ENCODE peak calls at places on chromosomes 4 and X, in four cellular contexts. A is lower leg skin, K is fibroblast of mammary gland, L is AG04450. U is an unnamed sample.
A peak's percentile ranks its signal among the peaks of the same experiment; 100 is the strongest.

GRCh38 chr4:147770831-147771230 is 38.9 kb downstream of the ARHGAP10 start:
- DNase-seq in A (no peak), L (no peak), K (no peak), U (no peak)

GRCh38 chr4:78799551-78800495 is 23.7 kb downstream of the BMP2K start:
- DNase-seq in K (no peak), A (no peak), L (no peak), U (no peak)

GRCh38 chr4:40214038-40214437 is 17.2 kb downstream of the RHOH start:
- DNase-seq in L (no peak), K (no peak), A (no peak), U (no peak)

GRCh38 chr4:145285928-145286327 is 105.5 kb upstream of the OTUD4 start:
- DNase-seq in L (no peak), A (no peak), K (peak; percentile 81), U (peak; percentile 10)

GRCh38 chr4:31334086-31334910 is 614.1 kb downstream of the PCDH7 start:
- DNase-seq in A (no peak), K (no peak), L (no peak), U (no peak)

GRCh38 chr4:156898373-156899117 is 73.1 kb downstream of the PDGFC start:
- DNase-seq in K (peak; percentile 42), L (no peak), A (no peak), U (no peak)

GRCh38 chr4:125727931-125728330 is 413.2 kb downstream of the FAT4 start:
- DNase-seq in K (no peak), L (no peak), A (no peak), U (no peak)

GRCh38 chrX:44433556-44433955 is 90.1 kb upstream of the EFHC2 start:
- DNase-seq in K (peak; percentile 1), L (no peak), A (no peak), U (no peak)

GRCh38 chrX:119228506-119229290 is 7.4 kb upstream of the PGRMC1 start:
- DNase-seq in L (peak; percentile 56), K (peak; percentile 95), A (no peak), U (peak; percentile 85)

GRCh38 chrX:101417981-101418841 is 10.2 kb downstream of the HNRNPH2 start:
- DNase-seq in A (peak; percentile 14), K (no peak), L (no peak), U (no peak)

GRCh38 chr4:157075401-157075800 is 549 bp upstream of the GLRB start:
- DNase-seq in L (no peak), K (no peak), A (no peak), U (no peak)

GRCh38 chrX:109362101-109362500 is 119.8 kb downstream of the GUCY2F start:
- DNase-seq in A (no peak), K (no peak), L (no peak), U (no peak)

GRCh38 chr4:39731908-39732307 is 34.0 kb downstream of the UBE2K start:
- DNase-seq in L (no peak), K (no peak), A (no peak), U (no peak)

GRCh38 chr4:97910005-97910404 is 233.3 kb downstream of the STPG2 start:
- DNase-seq in A (no peak), K (no peak), L (no peak), U (no peak)

GRCh38 chrX:10041383-10041782 is 74.2 kb downstream of the CLDN34 start:
- DNase-seq in A (no peak), L (no peak), K (no peak), U (no peak)

GRCh38 chr4:132065940-132066495 is 1083.1 kb upstream of the PCDH10 start:
- DNase-seq in A (no peak), K (peak; percentile 64), L (peak; percentile 4), U (peak; percentile 28)

GRCh38 chr4:189525304-189525703 is 415.4 kb upstream of the FRG1 start:
- DNase-seq in A (no peak), K (no peak), L (no peak), U (no peak)

GRCh38 chr4:153655004-153655541 is 29.0 kb upstream of the TLR2 start:
- DNase-seq in K (no peak), A (no peak), L (no peak), U (no peak)

GRCh38 chr4:55736605-55737183 is 82.9 kb upstream of the EXOC1L start:
- DNase-seq in A (no peak), K (peak; percentile 30), L (no peak), U (no peak)

GRCh38 chrX:42079968-42080367 is 156.6 kb upstream of the CASK start:
- DNase-seq in L (no peak), K (no peak), A (no peak), U (no peak)

GRCh38 chr4:163419074-163419473 is 54.5 kb downstream of the TKTL2 start:
- DNase-seq in K (no peak), A (no peak), L (no peak), U (no peak)

GRCh38 chr4:155371432-155372043 is 5.2 kb downstream of the MAP9 start:
- DNase-seq in L (no peak), A (no peak), K (peak; percentile 53), U (no peak)

GRCh38 chrX:106484233-106484632 is 127.5 kb upstream of the RADX start:
- DNase-seq in L (no peak), A (no peak), K (no peak), U (no peak)

GRCh38 chr4:168059251-168059650 is 33.1 kb upstream of the ANXA10 start:
- DNase-seq in K (peak; percentile 67), L (peak; percentile 15), A (no peak), U (peak; percentile 69)

GRCh38 chr4:183098080-183098722 is 856 bp upstream of the WWC2 start:
- DNase-seq in L (no peak), K (peak; percentile 43), A (peak; percentile 20), U (peak; percentile 46)

GRCh38 chr4:14646831-14647230 is 355.4 kb upstream of the CPEB2 start:
- DNase-seq in A (no peak), L (no peak), K (peak; percentile 6), U (no peak)

GRCh38 chr4:87216469-87216868 is 3.9 kb downstream of the KLHL8 start:
- DNase-seq in K (no peak), L (no peak), A (no peak), U (no peak)

GRCh38 chr4:53852343-53852742 is 212.1 kb downstream of the CHIC2 start:
- DNase-seq in A (no peak), L (no peak), K (peak; percentile 77), U (no peak)

GRCh38 chr4:125702406-125702805 is 387.7 kb downstream of the FAT4 start:
- DNase-seq in A (no peak), K (no peak), L (no peak), U (peak; percentile 6)

GRCh38 chrX:72230290-72230689 is 8.5 kb downstream of the ERCC6L start:
- DNase-seq in L (no peak), A (no peak), K (no peak), U (no peak)

GRCh38 chr4:139808381-139809206 is 143.0 kb downstream of the MGST2 start:
- DNase-seq in A (no peak), L (no peak), K (no peak), U (no peak)

GRCh38 chrX:44872319-44872816 is 620 bp upstream of the KDM6A start:
- DNase-seq in K (peak; percentile 22), A (peak; percentile 16), L (no peak), U (no peak)

GRCh38 chr4:16205298-16206164 is 20.7 kb downstream of the TAPT1 start:
- DNase-seq in K (no peak), L (no peak), A (no peak), U (peak; percentile 32)

GRCh38 chrX:150037041-150037440 is 98.8 kb upstream of the EOLA2 start:
- DNase-seq in K (peak; percentile 33), A (no peak), L (no peak), U (no peak)

GRCh38 chr4:114281561-114281960 is 302.1 kb upstream of the ARSJ start:
- DNase-seq in L (peak; percentile 71), K (peak; percentile 40), A (no peak), U (peak; percentile 81)

GRCh38 chr4:87423313-87424031 is 1.1 kb downstream of the NUDT9 start:
- DNase-seq in K (peak; percentile 34), A (no peak), L (no peak), U (no peak)

GRCh38 chr4:173009129-173009823 is 159.3 kb upstream of the GALNT7 start:
- DNase-seq in L (no peak), K (peak; percentile 49), A (no peak), U (no peak)

GRCh38 chr4:143391895-143392294 is 55.2 kb downstream of the GAB1 start:
- DNase-seq in A (no peak), L (peak; percentile 54), K (peak; percentile 69), U (peak; percentile 76)

GRCh38 chrX:135185795-135186443 is 14.7 kb upstream of the CT55 start:
- DNase-seq in A (peak; percentile 19), K (peak; percentile 57), L (peak; percentile 4), U (peak; percentile 51)

DNA sequence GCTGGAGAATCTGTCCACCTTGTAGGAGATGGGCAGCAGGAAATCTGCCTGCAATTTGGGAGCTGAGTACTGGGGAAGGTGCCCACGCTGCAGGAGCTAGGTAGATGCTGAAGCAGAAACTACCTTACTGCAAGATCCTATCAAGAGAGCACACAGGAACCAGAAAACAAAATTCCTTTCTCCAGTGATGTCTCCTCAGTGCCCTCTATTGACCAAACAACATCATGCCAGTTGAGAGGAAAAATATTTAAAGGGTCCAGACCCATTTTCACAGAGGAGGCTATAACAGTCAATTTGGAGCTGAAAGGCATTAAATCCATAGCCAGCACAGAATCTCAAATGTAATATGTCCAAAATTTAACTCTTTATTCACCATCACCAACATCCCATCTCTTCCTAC is 406.8 kb downstream of the SLITRK2 start:
- DNase-seq in K (no peak), L (no peak), A (no peak), U (no peak)
- TF ChIP-seq CTCF in K (no peak), L (no peak), A (no peak), U (no peak)

DNA sequence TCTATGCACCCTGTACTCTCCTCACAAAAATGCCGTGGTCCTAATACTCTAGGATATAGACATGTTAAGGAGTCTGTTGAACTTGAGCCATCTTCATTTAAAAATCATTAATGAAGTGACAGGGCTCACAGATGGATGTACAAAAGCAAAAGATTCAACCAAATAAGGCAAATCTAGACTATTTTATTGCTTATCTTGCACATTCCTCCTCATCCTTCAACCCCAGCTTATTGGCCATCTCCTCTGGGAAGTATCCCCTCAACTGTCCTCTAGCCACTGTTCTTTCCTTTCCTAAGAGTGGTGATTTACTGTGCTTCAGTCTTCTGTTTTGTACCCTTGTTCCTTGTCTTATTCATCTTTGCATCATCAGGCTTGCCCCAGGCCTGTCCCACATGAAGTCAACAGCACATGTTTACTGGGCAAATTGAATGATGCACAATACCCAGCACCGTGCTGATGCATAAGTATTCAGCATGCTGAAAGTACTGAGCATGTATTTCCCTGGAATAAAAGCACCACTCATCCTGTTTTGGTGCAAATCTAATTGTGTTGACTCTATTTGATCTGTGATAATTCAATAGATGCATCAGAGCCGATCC is 287.3 kb upstream of the CLNK start:
- DNase-seq in L (no peak), K (no peak), A (no peak), U (no peak)
- TF ChIP-seq CTCF in L (no peak), K (no peak), A (no peak), U (no peak)

GRCh38 chrX:29707088-29707487 is 508.3 kb upstream of the MAGEB2 start:
- DNase-seq in K (no peak), L (no peak), A (no peak), U (no peak)
- TF ChIP-seq CTCF in K (no peak), L (no peak), A (no peak), U (peak; percentile 8)

GRCh38 chr4:185395255-185395955 is at the start of gene LRP2BP:
- DNase-seq in A (no peak), L (no peak), K (peak; percentile 97), U (peak; percentile 87)
- TF ChIP-seq CTCF in A (no peak), L (no peak), K (no peak), U (no peak)

GRCh38 chr4:74830928-74831327 is 36.6 kb upstream of the BTC start:
- DNase-seq in A (no peak), L (no peak), K (peak; percentile 19), U (no peak)
- TF ChIP-seq CTCF in A (no peak), L (peak; percentile 40), K (peak; percentile 46), U (peak; percentile 52)

U was measured in HFFc6.